ENCODE peak calls at places on chromosomes 11 and 22, in eight cellular contexts. Q is breast epithelium, U is neural progenitor cell, Z is ovary, R is cardiac fibroblast, C is cardiac muscle cell, D is Calu3, O is uterus. A is an unnamed sample.

GRCh38 chr11:125222494-125222893 is 57.9 kb downstream of the PKNOX2 start:
- DNase-seq in Q (no peak), U (no peak), Z (no peak), R (no peak), C (no peak), D (no peak), O (no peak), A (no peak)

GRCh38 chr11:128660957-128661356 is 32.9 kb upstream of the FLI1 start:
- DNase-seq in Q (no peak), U (no peak), Z (no peak), R (no peak), C (peak; percentile 28), D (no peak), O (no peak), A (peak; percentile 56)

GRCh38 chr11:117610045-117610444 is 187.0 kb downstream of the DSCAML1 start:
- DNase-seq in Q (no peak), U (no peak), Z (no peak), R (peak; percentile 66), C (no peak), D (peak; percentile 11), O (no peak), A (peak; percentile 8)

GRCh38 chr11:11910541-11910940 is 68.8 kb downstream of the USP47 start:
- DNase-seq in Q (no peak), U (no peak), Z (no peak), R (no peak), C (no peak), D (no peak), O (no peak), A (no peak)

GRCh38 chr11:86484164-86484794 is 109.6 kb downstream of the CCDC81 start:
- DNase-seq in Q (no peak), U (no peak), Z (peak; percentile 53), R (peak; percentile 99), C (no peak), D (peak; percentile 62), O (peak; percentile 74), A (peak; percentile 95)

GRCh38 chr11:2311456-2312201 is 9.8 kb downstream of the TSPAN32 start:
- DNase-seq in Q (no peak), U (no peak), Z (no peak), R (no peak), C (no peak), D (no peak), O (no peak), A (no peak)

GRCh38 chr22:31122532-31123291 is at the start of gene INPP5J:
- DNase-seq in Q (peak; percentile 43), U (peak; percentile 58), Z (peak; percentile 57), R (peak; percentile 46), C (peak; percentile 84), D (peak; percentile 70), O (peak; percentile 67), A (peak; percentile 49)

GRCh38 chr11:36249271-36249670 is 40.0 kb downstream of the COMMD9 start:
- DNase-seq in Q (no peak), U (no peak), Z (no peak), R (peak; percentile 87), C (no peak), D (no peak), O (peak; percentile 42), A (peak; percentile 91)

GRCh38 chr22:29570456-29570855 is 10.5 kb downstream of the NIPSNAP1 start:
- DNase-seq in Q (no peak), U (no peak), Z (no peak), R (no peak), C (no peak), D (no peak), O (no peak), A (no peak)

GRCh38 chr11:12961615-12962014 is 47.5 kb upstream of the RASSF10 start:
- DNase-seq in Q (no peak), U (no peak), Z (no peak), R (peak; percentile 44), C (no peak), D (no peak), O (no peak), A (peak; percentile 46)
- TF ChIP-seq CTCF in Q (no peak), U (no peak), Z (no peak), R (peak; percentile 2), C (peak; percentile 24), D (no peak), O (no peak), A (peak; percentile 23)

DNA sequence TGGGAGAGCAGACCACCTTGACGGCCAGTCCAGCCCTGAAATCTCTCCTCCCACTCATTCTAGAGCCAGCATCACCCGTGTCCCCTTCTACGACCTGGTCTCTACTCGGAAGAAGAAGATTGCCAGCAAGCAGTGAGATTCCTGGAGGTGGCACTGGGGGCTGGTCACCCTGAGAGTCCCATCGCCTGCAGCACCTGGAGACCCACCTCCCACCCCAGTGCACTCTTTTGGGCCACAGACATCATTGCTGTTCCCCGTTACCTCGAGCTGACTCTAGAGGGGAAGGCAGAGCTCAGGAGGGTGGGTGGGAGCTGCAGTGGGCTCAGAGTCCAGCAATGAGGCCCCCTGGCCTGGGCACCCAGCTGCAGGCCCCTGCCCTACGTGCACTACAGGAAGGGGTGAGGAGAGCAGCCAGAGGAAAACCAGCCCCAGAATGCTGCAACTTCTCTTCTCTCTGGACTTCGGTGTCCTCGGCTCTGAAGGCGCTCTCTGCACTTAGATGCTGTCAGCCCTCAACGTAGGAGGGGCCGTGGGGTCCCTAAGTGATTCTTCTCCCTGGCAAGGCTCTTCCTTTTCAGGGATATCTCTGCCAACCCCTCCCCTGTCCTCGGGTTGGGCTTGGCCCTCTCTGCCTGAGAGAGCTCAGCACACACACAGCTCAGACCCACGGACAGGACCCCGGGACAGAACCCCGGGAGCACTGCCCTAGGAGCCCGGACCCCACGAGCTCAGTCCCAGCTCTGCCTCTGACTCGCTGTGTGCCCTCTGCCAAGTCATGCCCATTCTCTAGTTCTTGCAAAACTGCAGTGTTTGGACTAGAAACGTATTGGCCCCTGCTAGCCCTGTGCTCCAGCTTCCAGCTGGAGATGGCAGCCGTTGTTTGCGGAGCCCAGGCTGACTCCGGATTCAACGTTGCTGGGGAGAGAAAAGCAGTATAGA is 31.3 kb downstream of the CYTH4 start:
- DNase-seq in Q (no peak), U (no peak), Z (no peak), R (no peak), C (no peak), D (no peak), O (no peak), A (peak; percentile 36)
- TF ChIP-seq CTCF in Q (no peak), U (no peak), Z (no peak), R (no peak), C (no peak), D (no peak), O (no peak), A (no peak)

GRCh38 chr11:61896665-61897386 is 5.5 kb upstream of the FADS3 start:
- DNase-seq in Q (peak; percentile 61), U (no peak), Z (no peak), R (no peak), C (no peak), D (no peak), O (no peak), A (no peak)
- TF ChIP-seq CTCF in Q (no peak), U (no peak), Z (no peak), R (no peak), C (no peak), D (no peak), O (no peak), A (no peak)

GRCh38 chr22:50600541-50600940 is at the start of gene MAPK8IP2:
- DNase-seq in Q (no peak), U (peak; percentile 65), Z (peak; percentile 70), R (no peak), C (peak; percentile 24), D (no peak), O (no peak), A (no peak)

GRCh38 chr22:50602338-50602700 is 1.7 kb downstream of the MAPK8IP2 start:
- DNase-seq in Q (no peak), U (no peak), Z (no peak), R (no peak), C (no peak), D (no peak), O (no peak), A (no peak)

GRCh38 chr22:50600967-50601668 is 525 bp downstream of the MAPK8IP2 start:
- DNase-seq in Q (no peak), U (no peak), Z (peak; percentile 78), R (no peak), C (peak; percentile 12), D (no peak), O (no peak), A (no peak)

GRCh38 chr22:50601669-50602337 is 1.2 kb downstream of the MAPK8IP2 start:
- DNase-seq in Q (no peak), U (no peak), Z (no peak), R (no peak), C (no peak), D (no peak), O (no peak), A (no peak)

DNA sequence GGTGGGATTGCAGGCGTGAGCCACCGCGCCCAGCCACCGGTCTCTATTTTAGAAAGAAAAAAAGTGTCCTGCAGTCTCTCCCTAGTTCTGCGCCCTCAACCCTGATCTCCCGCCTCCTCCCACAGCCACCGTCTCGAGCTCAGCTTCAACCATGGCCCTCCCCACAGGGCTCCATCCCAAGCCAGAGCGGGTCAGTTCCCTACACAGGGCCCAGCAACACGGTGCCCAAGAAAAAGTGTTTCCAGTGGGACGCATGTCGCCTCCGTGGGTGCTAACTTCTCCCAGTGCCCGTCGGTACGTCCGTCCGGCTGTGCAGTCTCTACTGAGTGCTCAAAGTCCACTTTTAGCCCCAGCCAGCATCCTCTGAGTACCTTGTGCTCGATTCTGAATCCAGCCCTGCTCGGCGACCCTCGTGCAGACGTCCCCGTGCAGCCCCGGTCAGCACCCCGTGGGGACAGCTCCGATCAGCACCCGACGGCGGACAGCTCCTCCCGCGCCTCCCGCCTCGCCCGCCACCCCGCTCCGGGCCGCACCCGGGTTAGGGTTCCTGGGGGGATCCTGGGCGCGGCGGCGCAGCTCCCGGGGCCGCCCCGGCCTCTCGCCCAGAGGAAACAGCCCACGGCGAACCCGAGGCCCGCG is 658 bp upstream of the MAPK8IP2 start:
- DNase-seq in Q (no peak), U (peak; percentile 88), Z (peak; percentile 84), R (peak; percentile 29), C (peak; percentile 82), D (peak; percentile 75), O (no peak), A (peak; percentile 35)
- TF ChIP-seq CTCF in Q (no peak), U (no peak), Z (no peak), R (no peak), C (no peak), D (no peak), O (no peak), A (no peak)

GRCh38 chr11:29328961-29329441 is 687.8 kb downstream of the KCNA4 start:
- DNase-seq in Q (no peak), U (peak; percentile 46), Z (no peak), R (peak; percentile 88), C (peak; percentile 47), D (peak; percentile 24), O (no peak), A (peak; percentile 85)
- TF ChIP-seq CTCF in Q (peak; percentile 13), U (peak; percentile 65), Z (no peak), R (peak; percentile 75), C (peak; percentile 83), D (peak; percentile 73), O (peak; percentile 7), A (peak; percentile 87)

A was measured in fibroblast of pulmonary artery.